ENCODE peak calls at places on chromosomes 12 and 14, in eight cellular contexts. G is pancreas; A is NCI-H2081; V is transverse colon; F is nephron progenitor cell; P is NCI-H1105; I is HEK293T; C is stimulated activated CD4-positive, alpha-beta T cell treated with anti-CD3 and anti-CD28 coated beads, Interleukin-1b, Interleukin-23, amount 100 ng/mL, for 24 hours. O is an unnamed sample.

GRCh38 chr14:106872619-106873446 is 1346.5 kb downstream of the TMEM121 start:
- DNase-seq in G (peak; percentile 86), A (no peak), V (peak; percentile 94), F (no peak), P (peak; percentile 81), I (peak; percentile 20), C (peak; percentile 52), O (peak; percentile 73)

GRCh38 chr12:131430158-131430772 is 280.6 kb upstream of the SFSWAP start:
- DNase-seq in G (no peak), A (no peak), V (no peak), F (no peak), P (no peak), I (no peak), C (no peak), O (no peak)

GRCh38 chr12:49792976-49793580 is 35.1 kb downstream of the NCKAP5L start:
- DNase-seq in G (peak; percentile 54), A (no peak), V (no peak), F (no peak), P (no peak), I (no peak), C (no peak), O (no peak)

GRCh38 chr12:34598851-34599529 is 576.7 kb downstream of the ALG10 start:
- DNase-seq in G (peak; percentile 42), A (no peak), V (no peak), F (no peak), P (no peak), I (peak; percentile 0), C (no peak), O (no peak)

GRCh38 chr14:102227184-102227964 is 77.6 kb downstream of the MOK start:
- DNase-seq in G (peak; percentile 61), A (no peak), V (no peak), F (peak; percentile 27), P (no peak), I (no peak), C (no peak), O (no peak)

GRCh38 chr12:117155278-117156060 is 34.8 kb downstream of the FBXO21 start:
- DNase-seq in G (peak; percentile 90), A (peak; percentile 22), V (peak; percentile 52), F (peak; percentile 82), P (peak; percentile 79), I (peak; percentile 81), C (peak; percentile 37), O (peak; percentile 50)

GRCh38 chr14:60753264-60754126 is 18.9 kb downstream of the MNAT1 start:
- DNase-seq in G (no peak), A (no peak), V (peak; percentile 8), F (no peak), P (no peak), I (no peak), C (peak; percentile 17), O (peak; percentile 36)

GRCh38 chr12:28390716-28391452 is 200.6 kb downstream of the CCDC91 start:
- DNase-seq in G (no peak), A (no peak), V (no peak), F (no peak), P (no peak), I (no peak), C (no peak), O (no peak)

GRCh38 chr12:124162151-124163110 is 132.5 kb upstream of the RFLNA start:
- DNase-seq in G (no peak), A (no peak), V (peak; percentile 60), F (no peak), P (no peak), I (no peak), C (no peak), O (no peak)

GRCh38 chr12:1457901-1458300 is 136.5 kb downstream of the FBXL14 start:
- DNase-seq in G (no peak), A (no peak), V (no peak), F (no peak), P (no peak), I (no peak), C (no peak), O (no peak)

GRCh38 chr14:89661392-89661791 is 244.4 kb upstream of the FOXN3 start:
- DNase-seq in G (no peak), A (no peak), V (peak; percentile 51), F (no peak), P (no peak), I (no peak), C (no peak), O (no peak)

GRCh38 chr14:75906680-75907280 is 75.0 kb downstream of the TGFB3 start:
- DNase-seq in G (no peak), A (peak; percentile 54), V (peak; percentile 68), F (peak; percentile 79), P (peak; percentile 41), I (peak; percentile 54), C (peak; percentile 54), O (peak; percentile 52)

GRCh38 chr12:93514853-93515252 is 47.5 kb downstream of the MRPL42 start:
- DNase-seq in G (no peak), A (no peak), V (no peak), F (no peak), P (no peak), I (no peak), C (no peak), O (no peak)

GRCh38 chr14:67510121-67510520 is 21.6 kb upstream of the TMEM229B start:
- DNase-seq in G (no peak), A (no peak), V (no peak), F (no peak), P (no peak), I (no peak), C (no peak), O (no peak)